ENCODE peak calls at places on chromosomes 4 and X, in eight cellular contexts. One of them, this sample, is unnamed.

GRCh38 chr4:151029537-151029936 is 14.5 kb upstream of the LRBA start:
- DNase-seq in NB4: no peak
- DNase-seq in lower leg skin: peak; percentile 15
- DNase-seq in BE2C: no peak
- DNase-seq in lower lobe of right lung: no peak
- DNase-seq in colonic mucosa: no peak
- DNase-seq in fibroblast of mammary gland: no peak
- DNase-seq in glutamatergic neuron: no peak
- DNase-seq in this sample: no peak

GRCh38 chrX:65644621-65645287 is 22.7 kb upstream of the MSN start:
- DNase-seq in NB4: peak; percentile 35
- DNase-seq in lower leg skin: peak; percentile 96
- DNase-seq in BE2C: no peak
- DNase-seq in lower lobe of right lung: peak; percentile 78
- DNase-seq in colonic mucosa: peak; percentile 74
- DNase-seq in fibroblast of mammary gland: peak; percentile 86
- DNase-seq in glutamatergic neuron: no peak
- DNase-seq in this sample: peak; percentile 58

GRCh38 chrX:114997779-114998178 is 19.6 kb downstream of the IL13RA2 start:
- DNase-seq in NB4: no peak
- DNase-seq in lower leg skin: no peak
- DNase-seq in BE2C: no peak
- DNase-seq in lower lobe of right lung: no peak
- DNase-seq in colonic mucosa: no peak
- DNase-seq in fibroblast of mammary gland: no peak
- DNase-seq in glutamatergic neuron: no peak
- DNase-seq in this sample: no peak

GRCh38 chr4:70556856-70557255 is 35.2 kb upstream of the AMBN start:
- DNase-seq in NB4: no peak
- DNase-seq in lower leg skin: no peak
- DNase-seq in BE2C: no peak
- DNase-seq in lower lobe of right lung: no peak
- DNase-seq in colonic mucosa: no peak
- DNase-seq in fibroblast of mammary gland: peak; percentile 5
- DNase-seq in glutamatergic neuron: no peak
- DNase-seq in this sample: no peak

GRCh38 chrX:114924423-114924822 is 93.0 kb downstream of the IL13RA2 start:
- DNase-seq in NB4: no peak
- DNase-seq in lower leg skin: no peak
- DNase-seq in BE2C: no peak
- DNase-seq in lower lobe of right lung: no peak
- DNase-seq in colonic mucosa: no peak
- DNase-seq in fibroblast of mammary gland: no peak
- DNase-seq in glutamatergic neuron: no peak
- DNase-seq in this sample: no peak

GRCh38 chrX:17405225-17405969 is 30.4 kb downstream of the NHS start:
- DNase-seq in NB4: no peak
- DNase-seq in lower leg skin: no peak
- DNase-seq in BE2C: no peak
- DNase-seq in lower lobe of right lung: no peak
- DNase-seq in colonic mucosa: no peak
- DNase-seq in fibroblast of mammary gland: peak; percentile 7
- DNase-seq in glutamatergic neuron: no peak
- DNase-seq in this sample: no peak

GRCh38 chr4:336099-336892 is 1.3 kb upstream of the ZNF141 start:
- DNase-seq in NB4: no peak
- DNase-seq in lower leg skin: peak; percentile 87
- DNase-seq in BE2C: peak; percentile 8
- DNase-seq in lower lobe of right lung: peak; percentile 52
- DNase-seq in colonic mucosa: peak; percentile 31
- DNase-seq in fibroblast of mammary gland: peak; percentile 14
- DNase-seq in glutamatergic neuron: peak; percentile 47
- DNase-seq in this sample: no peak

GRCh38 chr4:185541251-185541671 is 6.0 kb upstream of the PDLIM3 start:
- DNase-seq in NB4: no peak
- DNase-seq in lower leg skin: no peak
- DNase-seq in BE2C: no peak
- DNase-seq in lower lobe of right lung: no peak
- DNase-seq in colonic mucosa: peak; percentile 30
- DNase-seq in fibroblast of mammary gland: no peak
- DNase-seq in glutamatergic neuron: no peak
- DNase-seq in this sample: no peak

GRCh38 chr4:575281-576141 is 584 bp downstream of the TMEM271 start:
- DNase-seq in NB4: peak; percentile 63
- DNase-seq in lower leg skin: peak; percentile 79
- DNase-seq in BE2C: no peak
- DNase-seq in lower lobe of right lung: no peak
- DNase-seq in colonic mucosa: no peak
- DNase-seq in fibroblast of mammary gland: peak; percentile 57
- DNase-seq in glutamatergic neuron: peak; percentile 68
- DNase-seq in this sample: no peak

GRCh38 chrX:153460826-153461225 is 9.6 kb downstream of the HAUS7 start:
- DNase-seq in NB4: peak; percentile 51
- DNase-seq in lower leg skin: no peak
- DNase-seq in BE2C: peak; percentile 69
- DNase-seq in lower lobe of right lung: peak; percentile 52
- DNase-seq in colonic mucosa: peak; percentile 40
- DNase-seq in fibroblast of mammary gland: peak; percentile 48
- DNase-seq in glutamatergic neuron: peak; percentile 77
- DNase-seq in this sample: no peak

GRCh38 chr4:130573742-130574141 is 1477.8 kb downstream of the C4orf33 start:
- DNase-seq in NB4: no peak
- DNase-seq in lower leg skin: no peak
- DNase-seq in BE2C: no peak
- DNase-seq in lower lobe of right lung: no peak
- DNase-seq in colonic mucosa: no peak
- DNase-seq in fibroblast of mammary gland: no peak
- DNase-seq in glutamatergic neuron: no peak
- DNase-seq in this sample: no peak

GRCh38 chr4:108940086-108941033 is 177.5 kb upstream of the ETNPPL start:
- DNase-seq in NB4: no peak
- DNase-seq in lower leg skin: no peak
- DNase-seq in BE2C: no peak
- DNase-seq in lower lobe of right lung: no peak
- DNase-seq in colonic mucosa: no peak
- DNase-seq in fibroblast of mammary gland: no peak
- DNase-seq in glutamatergic neuron: no peak
- DNase-seq in this sample: no peak

GRCh38 chr4:102500371-102501175 is 586 bp upstream of the NFKB1 start:
- DNase-seq in NB4: peak; percentile 58
- DNase-seq in lower leg skin: peak; percentile 92
- DNase-seq in BE2C: peak; percentile 82
- DNase-seq in lower lobe of right lung: peak; percentile 72
- DNase-seq in colonic mucosa: peak; percentile 62
- DNase-seq in fibroblast of mammary gland: peak; percentile 38
- DNase-seq in glutamatergic neuron: peak; percentile 49
- DNase-seq in this sample: peak; percentile 54

GRCh38 chr4:52959545-52959944 is 97.4 kb downstream of the RASL11B start:
- DNase-seq in NB4: no peak
- DNase-seq in lower leg skin: no peak
- DNase-seq in BE2C: no peak
- DNase-seq in lower lobe of right lung: no peak
- DNase-seq in colonic mucosa: no peak
- DNase-seq in fibroblast of mammary gland: peak; percentile 92
- DNase-seq in glutamatergic neuron: no peak
- DNase-seq in this sample: no peak

GRCh38 chr4:13160906-13161305 is 323.2 kb downstream of the RAB28 start:
- DNase-seq in NB4: no peak
- DNase-seq in lower leg skin: no peak
- DNase-seq in BE2C: no peak
- DNase-seq in lower lobe of right lung: no peak
- DNase-seq in colonic mucosa: no peak
- DNase-seq in fibroblast of mammary gland: peak; percentile 86
- DNase-seq in glutamatergic neuron: no peak
- DNase-seq in this sample: no peak

GRCh38 chr4:41399191-41399590 is 138.8 kb upstream of the LIMCH1 start:
- DNase-seq in NB4: no peak
- DNase-seq in lower leg skin: no peak
- DNase-seq in BE2C: no peak
- DNase-seq in lower lobe of right lung: no peak
- DNase-seq in colonic mucosa: no peak
- DNase-seq in fibroblast of mammary gland: no peak
- DNase-seq in glutamatergic neuron: no peak
- DNase-seq in this sample: no peak

GRCh38 chr4:48780867-48781219 is 764 bp upstream of the FRYL start:
- DNase-seq in NB4: peak; percentile 59
- DNase-seq in lower leg skin: no peak
- DNase-seq in BE2C: peak; percentile 28
- DNase-seq in lower lobe of right lung: no peak
- DNase-seq in colonic mucosa: peak; percentile 71
- DNase-seq in fibroblast of mammary gland: peak; percentile 39
- DNase-seq in glutamatergic neuron: no peak
- DNase-seq in this sample: no peak

GRCh38 chrX:135410861-135411627 is 10.7 kb upstream of the SMIM10L2A start:
- DNase-seq in NB4: peak; percentile 25
- DNase-seq in lower leg skin: no peak
- DNase-seq in BE2C: no peak
- DNase-seq in lower lobe of right lung: no peak
- DNase-seq in colonic mucosa: no peak
- DNase-seq in fibroblast of mammary gland: no peak
- DNase-seq in glutamatergic neuron: no peak
- DNase-seq in this sample: no peak

GRCh38 chr4:122901621-122902020 is 20.8 kb downstream of the NUDT6 start:
- DNase-seq in NB4: no peak
- DNase-seq in lower leg skin: no peak
- DNase-seq in BE2C: no peak
- DNase-seq in lower lobe of right lung: no peak
- DNase-seq in colonic mucosa: no peak
- DNase-seq in fibroblast of mammary gland: no peak
- DNase-seq in glutamatergic neuron: no peak
- DNase-seq in this sample: no peak

DNA sequence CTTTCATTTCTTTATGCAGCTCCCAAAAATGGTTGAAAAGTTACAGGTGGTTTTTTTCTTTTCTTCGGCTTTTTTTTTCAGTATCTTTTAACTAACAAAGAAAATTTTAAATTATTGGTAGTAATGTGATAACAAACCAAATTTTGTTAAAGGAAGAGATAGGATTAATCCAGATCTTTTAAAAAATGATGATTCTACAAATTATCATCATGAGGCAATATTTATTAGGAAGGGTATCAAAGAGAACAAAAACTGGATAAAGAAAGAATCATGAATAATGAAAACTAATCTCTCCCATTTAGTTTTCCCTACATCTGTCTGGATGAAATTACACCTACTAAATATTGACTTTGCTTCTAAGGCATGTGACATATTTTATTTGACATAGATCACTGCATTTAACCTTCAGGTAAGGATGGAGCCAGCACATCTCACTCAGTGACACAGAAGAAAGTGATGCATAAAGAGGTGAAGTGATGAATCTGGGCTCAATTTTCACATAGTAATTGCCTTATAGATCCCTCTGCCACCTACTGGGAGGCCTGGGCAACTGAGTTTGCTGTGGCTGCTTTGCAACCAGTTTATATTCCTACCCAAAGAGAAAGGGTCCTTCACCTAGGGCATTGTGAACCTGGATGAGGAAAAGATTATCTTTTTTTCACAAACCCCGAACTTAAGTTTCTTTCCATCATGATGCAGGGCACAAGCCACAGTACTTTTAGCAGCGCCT is 155.6 kb downstream of the HNRNPD start:
- DNase-seq in NB4: no peak
- DNase-seq in lower leg skin: no peak
- DNase-seq in BE2C: no peak
- DNase-seq in lower lobe of right lung: no peak
- DNase-seq in colonic mucosa: no peak
- DNase-seq in fibroblast of mammary gland: no peak
- DNase-seq in glutamatergic neuron: peak; percentile 25
- DNase-seq in this sample: no peak
- TF ChIP-seq CTCF in NB4: peak; percentile 17
- TF ChIP-seq CTCF in lower leg skin: no peak
- TF ChIP-seq CTCF in BE2C: peak; percentile 40
- TF ChIP-seq CTCF in lower lobe of right lung: no peak
- TF ChIP-seq CTCF in colonic mucosa: no peak
- TF ChIP-seq CTCF in fibroblast of mammary gland: peak; percentile 27
- TF ChIP-seq CTCF in glutamatergic neuron: peak; percentile 25
- TF ChIP-seq CTCF in this sample: no peak

GRCh38 chrX:8455600-8455999 is 9.0 kb upstream of the VCX3B start:
- DNase-seq in NB4: no peak
- DNase-seq in lower leg skin: no peak
- DNase-seq in BE2C: no peak
- DNase-seq in lower lobe of right lung: no peak
- DNase-seq in colonic mucosa: no peak
- DNase-seq in fibroblast of mammary gland: no peak
- DNase-seq in glutamatergic neuron: no peak
- DNase-seq in this sample: no peak
- TF ChIP-seq CTCF in NB4: no peak
- TF ChIP-seq CTCF in lower leg skin: no peak
- TF ChIP-seq CTCF in BE2C: no peak
- TF ChIP-seq CTCF in lower lobe of right lung: no peak
- TF ChIP-seq CTCF in colonic mucosa: no peak
- TF ChIP-seq CTCF in fibroblast of mammary gland: no peak
- TF ChIP-seq CTCF in glutamatergic neuron: no peak
- TF ChIP-seq CTCF in this sample: no peak

DNA sequence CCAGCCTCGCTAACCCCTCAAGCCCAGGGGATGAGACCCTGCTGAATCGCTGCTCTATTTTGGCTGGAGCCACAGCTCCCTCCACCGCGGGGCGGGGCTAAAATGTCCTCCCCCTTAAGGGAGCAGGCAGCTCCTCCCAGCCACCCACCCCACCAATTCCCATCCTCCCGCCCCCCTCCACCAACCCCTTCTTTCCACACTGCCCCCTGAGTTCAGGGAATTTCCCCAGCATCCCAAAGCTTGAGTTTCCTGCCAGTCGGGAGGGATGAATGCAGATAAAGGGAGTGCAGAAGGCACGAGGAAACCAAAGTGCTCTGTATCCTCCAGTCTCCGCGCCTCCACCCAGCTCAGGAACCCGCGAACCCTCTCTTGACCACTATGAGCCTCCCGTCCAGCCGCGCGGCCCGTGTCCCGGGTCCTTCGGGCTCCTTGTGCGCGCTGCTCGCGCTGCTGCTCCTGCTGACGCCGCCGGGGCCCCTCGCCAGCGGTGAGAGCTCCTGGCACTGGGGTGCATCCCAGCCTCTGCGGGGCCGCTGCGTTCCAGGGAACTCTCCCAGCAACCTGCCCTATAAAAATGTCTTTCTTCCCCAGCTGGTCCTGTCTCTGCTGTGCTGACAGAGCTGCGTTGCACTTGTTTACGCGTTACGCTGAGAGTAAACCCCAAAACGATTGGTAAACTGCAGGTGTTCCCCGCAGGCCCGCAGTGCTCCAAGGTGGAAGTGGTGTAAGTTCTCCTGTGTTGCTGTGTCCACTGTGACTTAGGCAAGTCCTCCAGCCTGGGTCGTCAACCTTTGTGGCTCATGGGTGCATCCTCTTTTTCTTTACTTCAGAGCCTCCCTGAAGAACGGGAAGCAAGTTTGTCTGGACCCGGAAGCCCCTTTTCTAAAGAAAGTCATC is at the start of gene CXCL6:
- DNase-seq in NB4: peak; percentile 42
- DNase-seq in lower leg skin: peak; percentile 84
- DNase-seq in BE2C: peak; percentile 7
- DNase-seq in lower lobe of right lung: peak; percentile 56
- DNase-seq in colonic mucosa: peak; percentile 36
- DNase-seq in fibroblast of mammary gland: no peak
- DNase-seq in glutamatergic neuron: peak; percentile 55
- DNase-seq in this sample: peak; percentile 24
- TF ChIP-seq CTCF in NB4: no peak
- TF ChIP-seq CTCF in lower leg skin: no peak
- TF ChIP-seq CTCF in BE2C: no peak
- TF ChIP-seq CTCF in lower lobe of right lung: no peak
- TF ChIP-seq CTCF in colonic mucosa: no peak
- TF ChIP-seq CTCF in fibroblast of mammary gland: no peak
- TF ChIP-seq CTCF in glutamatergic neuron: no peak
- TF ChIP-seq CTCF in this sample: no peak

GRCh38 chrX:48769230-48769629 is 7.7 kb downstream of the GLOD5 start:
- DNase-seq in NB4: no peak
- DNase-seq in lower leg skin: no peak
- DNase-seq in BE2C: no peak
- DNase-seq in lower lobe of right lung: no peak
- DNase-seq in colonic mucosa: no peak
- DNase-seq in fibroblast of mammary gland: no peak
- DNase-seq in glutamatergic neuron: no peak
- DNase-seq in this sample: no peak
- TF ChIP-seq CTCF in NB4: no peak
- TF ChIP-seq CTCF in lower leg skin: no peak
- TF ChIP-seq CTCF in BE2C: no peak
- TF ChIP-seq CTCF in lower lobe of right lung: no peak
- TF ChIP-seq CTCF in colonic mucosa: no peak
- TF ChIP-seq CTCF in fibroblast of mammary gland: no peak
- TF ChIP-seq CTCF in glutamatergic neuron: no peak
- TF ChIP-seq CTCF in this sample: no peak